ENCODE peak calls at places on chromosomes 4 and X, in six cellular contexts. M is AG20443; I is hippocampal formation; F is activated CD4-positive, CD25-positive, alpha-beta regulatory T cell treated with anti-CD3 and anti-CD28 coated beads, Interleukin-2, amount 50 U/mL, for 72 hours; V is HFFc6; A is fibroblast of lung. S is an unnamed sample.

GRCh38 chrX:8010105-8010504 is 82.9 kb upstream of the PNPLA4 start:
- DNase-seq in V (no peak), A (no peak), M (no peak), F (no peak), I (no peak), S (no peak)

GRCh38 chr4:125191252-125191651 is 123.5 kb upstream of the FAT4 start:
- DNase-seq in F (no peak), A (peak; percentile 95), V (peak; percentile 81), M (peak; percentile 50), I (no peak), S (no peak)

GRCh38 chr4:147829401-147830101 is 97.7 kb downstream of the ARHGAP10 start:
- DNase-seq in A (no peak), I (no peak), F (no peak), V (no peak), M (no peak), S (no peak)

GRCh38 chrX:8748855-8749254 is 16.9 kb upstream of the ANOS1 start:
- DNase-seq in M (peak; percentile 55), V (no peak), F (no peak), A (peak; percentile 22), I (no peak), S (peak; percentile 50)

GRCh38 chr4:149768477-149768876 is 47.2 kb downstream of the IQCM start:
- DNase-seq in I (no peak), M (no peak), A (no peak), F (no peak), V (no peak), S (no peak)

GRCh38 chr4:126358041-126358440 is 1043.3 kb downstream of the FAT4 start:
- DNase-seq in F (no peak), V (no peak), A (no peak), M (no peak), I (no peak), S (no peak)

GRCh38 chrX:44343412-44343942 is at the start of gene EFHC2:
- DNase-seq in M (peak; percentile 71), I (peak; percentile 7), A (peak; percentile 21), F (no peak), V (no peak), S (no peak)

GRCh38 chr4:152776352-152776751 is 3.2 kb downstream of the TIGD4 start:
- DNase-seq in A (no peak), V (no peak), I (no peak), M (no peak), F (no peak), S (no peak)

GRCh38 chrX:41238543-41238942 is 95.4 kb upstream of the DDX3X start:
- DNase-seq in V (peak; percentile 41), M (peak; percentile 21), A (peak; percentile 66), F (no peak), I (no peak), S (no peak)

GRCh38 chr4:128393111-128393704 is 105.6 kb upstream of the PGRMC2 start:
- DNase-seq in V (no peak), I (no peak), M (no peak), F (no peak), A (peak; percentile 80), S (peak; percentile 85)

GRCh38 chr4:147590249-147590920 is 26.8 kb upstream of the TMEM184C start:
- DNase-seq in A (peak; percentile 52), F (no peak), M (peak; percentile 60), I (peak; percentile 48), V (peak; percentile 45), S (peak; percentile 55)

GRCh38 chrX:109600114-109600710 is 24.8 kb downstream of the KCNE5 start:
- DNase-seq in F (no peak), A (peak; percentile 43), I (no peak), V (no peak), M (peak; percentile 42), S (peak; percentile 1)

GRCh38 chr4:52869196-52869595 is 7.1 kb downstream of the RASL11B start:
- DNase-seq in M (peak; percentile 78), A (peak; percentile 19), I (peak; percentile 64), F (no peak), V (no peak), S (peak; percentile 86)

GRCh38 chrX:54063361-54063760 is 19.1 kb upstream of the PHF8 start:
- DNase-seq in F (no peak), A (peak; percentile 29), I (no peak), V (no peak), M (no peak), S (no peak)

GRCh38 chr4:69910016-69910782 is 20.7 kb upstream of the CSN1S1 start:
- DNase-seq in M (no peak), V (no peak), F (no peak), A (peak; percentile 1), I (no peak), S (no peak)

GRCh38 chr4:67393007-67393406 is 152.3 kb downstream of the CENPC start:
- DNase-seq in M (no peak), I (no peak), V (no peak), A (no peak), F (no peak), S (no peak)

GRCh38 chrX:133375558-133376340 is 39.5 kb downstream of the GPC4 start:
- DNase-seq in M (no peak), V (no peak), A (no peak), I (no peak), F (no peak), S (no peak)

GRCh38 chr4:142383800-142384470 is 462.2 kb downstream of the INPP4B start:
- DNase-seq in M (no peak), I (no peak), V (no peak), F (no peak), A (peak; percentile 45), S (no peak)

GRCh38 chrX:15349046-15349445 is 13.7 kb upstream of the PIGA start:
- DNase-seq in F (no peak), A (peak; percentile 48), M (peak; percentile 41), V (peak; percentile 53), I (peak; percentile 7), S (peak; percentile 76)

GRCh38 chr4:17811078-17811603 is 362 bp downstream of the NCAPG start:
- DNase-seq in I (no peak), A (peak; percentile 23), V (no peak), M (no peak), F (no peak), S (no peak)

GRCh38 chr4:1795304-1796195 is 2.5 kb downstream of the FGFR3 start:
- DNase-seq in I (no peak), M (no peak), V (no peak), A (no peak), F (no peak), S (no peak)